ENCODE peak calls at places on chromosomes 11 and 22, in seven cellular contexts. U, V, G, W, B, C and O are unnamed samples.

GRCh38 chr11:13962562-13963168 is at the start of gene SPON1:
- DNase-seq in C (peak), G (no peak), W (peak), B (peak), U (peak), V (peak), O (peak)

GRCh38 chr11:100719809-100720221 is 32.7 kb downstream of the ARHGAP42 start:
- DNase-seq in W (peak), B (peak), C (no peak), U (no peak), V (no peak), G (peak), O (peak)

GRCh38 chr22:41799486-41800347 is 762 bp upstream of the CCDC134 start:
- DNase-seq in W (peak), C (peak), V (peak), U (peak), B (peak), G (peak), O (no peak)

GRCh38 chr11:43691806-43692205 is 11.3 kb downstream of the HSD17B12 start:
- DNase-seq in G (no peak), V (no peak), W (no peak), U (no peak), B (no peak), C (no peak), O (no peak)

GRCh38 chr11:76166314-76166713 is 40.0 kb downstream of the WNT11 start:
- DNase-seq in C (no peak), G (no peak), W (no peak), B (no peak), U (no peak), V (no peak), O (no peak)

GRCh38 chr22:40128989-40129388 is 48.7 kb upstream of the TNRC6B start:
- DNase-seq in G (no peak), B (no peak), W (no peak), U (no peak), C (peak), V (no peak), O (no peak)

GRCh38 chr11:101661559-101661958 is 77.8 kb upstream of the TRPC6 start:
- DNase-seq in V (no peak), C (no peak), W (no peak), G (no peak), U (no peak), B (no peak), O (no peak)

GRCh38 chr11:66494935-66495334 is 14.7 kb downstream of the DPP3 start:
- DNase-seq in B (no peak), C (no peak), G (no peak), U (no peak), W (no peak), V (no peak), O (no peak)

GRCh38 chr11:31956310-31956709 is 134.6 kb upstream of the RCN1 start:
- DNase-seq in U (no peak), C (no peak), W (no peak), G (peak), B (peak), V (no peak), O (no peak)

GRCh38 chr11:128884703-128885338 is 6.3 kb upstream of the KCNJ5 start:
- DNase-seq in U (no peak), W (peak), V (peak), G (peak), C (no peak), B (peak), O (peak)